ENCODE peak calls at places on chromosomes 3 and 15, in ten cellular contexts. One of them, this sample, is unnamed.

GRCh38 chr3:74089854-74090253 is 465.1 kb upstream of the PDZRN3 start:
- DNase-seq in A549: no peak
- DNase-seq in sigmoid colon: no peak
- DNase-seq in HepG2: no peak
- DNase-seq in stomach: no peak
- DNase-seq in esophagus muscularis mucosa: no peak
- DNase-seq in ovary: no peak
- DNase-seq in tibial nerve: no peak
- DNase-seq in K562: no peak
- DNase-seq in H1: no peak
- DNase-seq in this sample: no peak

GRCh38 chr3:158540066-158540465 is 30.9 kb upstream of the MLF1 start:
- DNase-seq in A549: no peak
- DNase-seq in sigmoid colon: no peak
- DNase-seq in HepG2: no peak
- DNase-seq in stomach: no peak
- DNase-seq in esophagus muscularis mucosa: no peak
- DNase-seq in ovary: no peak
- DNase-seq in tibial nerve: no peak
- DNase-seq in K562: no peak
- DNase-seq in H1: no peak
- DNase-seq in this sample: no peak

GRCh38 chr3:111609700-111610099 is 14.6 kb upstream of the ZBED2 start:
- DNase-seq in A549: no peak
- DNase-seq in sigmoid colon: no peak
- DNase-seq in HepG2: no peak
- DNase-seq in stomach: no peak
- DNase-seq in esophagus muscularis mucosa: no peak
- DNase-seq in ovary: no peak
- DNase-seq in tibial nerve: no peak
- DNase-seq in K562: no peak
- DNase-seq in H1: no peak
- DNase-seq in this sample: no peak

GRCh38 chr3:64593350-64593749 is 94.5 kb downstream of the ADAMTS9 start:
- DNase-seq in A549: no peak
- DNase-seq in sigmoid colon: no peak
- DNase-seq in HepG2: no peak
- DNase-seq in stomach: no peak
- DNase-seq in esophagus muscularis mucosa: no peak
- DNase-seq in ovary: no peak
- DNase-seq in tibial nerve: no peak
- DNase-seq in K562: no peak
- DNase-seq in H1: no peak
- DNase-seq in this sample: no peak

GRCh38 chr15:43383070-43383469 is 12.2 kb downstream of the TUBGCP4 start:
- DNase-seq in A549: no peak
- DNase-seq in sigmoid colon: no peak
- DNase-seq in HepG2: no peak
- DNase-seq in stomach: no peak
- DNase-seq in esophagus muscularis mucosa: no peak
- DNase-seq in ovary: no peak
- DNase-seq in tibial nerve: no peak
- DNase-seq in K562: no peak
- DNase-seq in H1: no peak
- DNase-seq in this sample: no peak

GRCh38 chr15:46452297-46452820 is 817.5 kb downstream of the SQOR start:
- DNase-seq in A549: no peak
- DNase-seq in sigmoid colon: no peak
- DNase-seq in HepG2: no peak
- DNase-seq in stomach: no peak
- DNase-seq in esophagus muscularis mucosa: no peak
- DNase-seq in ovary: no peak
- DNase-seq in tibial nerve: no peak
- DNase-seq in K562: no peak
- DNase-seq in H1: no peak
- DNase-seq in this sample: no peak

GRCh38 chr15:50315814-50316630 is 39.0 kb downstream of the GABPB1 start:
- DNase-seq in A549: peak; percentile 25
- DNase-seq in sigmoid colon: no peak
- DNase-seq in HepG2: peak; percentile 42
- DNase-seq in stomach: no peak
- DNase-seq in esophagus muscularis mucosa: no peak
- DNase-seq in ovary: no peak
- DNase-seq in tibial nerve: no peak
- DNase-seq in K562: peak; percentile 59
- DNase-seq in H1: no peak
- DNase-seq in this sample: no peak

GRCh38 chr3:139533781-139534443 is 5.6 kb downstream of the RBP1 start:
- DNase-seq in A549: no peak
- DNase-seq in sigmoid colon: no peak
- DNase-seq in HepG2: peak; percentile 35
- DNase-seq in stomach: no peak
- DNase-seq in esophagus muscularis mucosa: no peak
- DNase-seq in ovary: peak; percentile 67
- DNase-seq in tibial nerve: no peak
- DNase-seq in K562: peak; percentile 23
- DNase-seq in H1: no peak
- DNase-seq in this sample: peak; percentile 17

DNA sequence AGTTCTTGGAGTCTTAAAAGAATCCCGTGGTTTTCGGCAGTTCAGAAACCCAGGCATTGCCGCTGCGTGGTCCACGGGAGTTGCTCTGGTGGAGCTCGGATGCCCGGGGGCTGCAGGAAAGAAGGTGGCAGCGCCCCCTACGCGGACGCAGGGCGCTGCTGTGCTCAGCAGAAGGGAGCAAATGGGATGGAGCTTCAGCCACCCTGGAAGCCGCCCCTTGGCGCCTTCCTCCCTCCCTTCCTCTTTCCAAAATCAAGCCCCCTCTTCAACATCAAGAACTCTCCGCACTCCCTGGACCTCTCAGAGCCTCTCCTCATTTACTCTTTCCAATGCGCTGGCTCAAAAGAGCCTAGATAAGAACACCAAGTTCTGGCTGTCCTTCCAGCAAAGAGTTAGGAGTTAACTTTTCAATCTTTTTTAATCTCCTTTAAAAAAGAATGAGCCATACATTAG is 880 bp upstream of the CHRNA7 start:
- DNase-seq in A549: peak; percentile 31
- DNase-seq in sigmoid colon: no peak
- DNase-seq in HepG2: no peak
- DNase-seq in stomach: peak; percentile 35
- DNase-seq in esophagus muscularis mucosa: no peak
- DNase-seq in ovary: peak; percentile 50
- DNase-seq in tibial nerve: no peak
- DNase-seq in K562: no peak
- DNase-seq in H1: no peak
- DNase-seq in this sample: peak; percentile 58
- TF ChIP-seq EP300 in A549: no peak
- TF ChIP-seq EP300 in sigmoid colon: no peak
- TF ChIP-seq EP300 in HepG2: no peak
- TF ChIP-seq EP300 in stomach: no peak
- TF ChIP-seq EP300 in esophagus muscularis mucosa: no peak
- TF ChIP-seq EP300 in ovary: no peak
- TF ChIP-seq EP300 in tibial nerve: no peak
- TF ChIP-seq EP300 in K562: no peak
- TF ChIP-seq EP300 in H1: no peak
- TF ChIP-seq EP300 in this sample: no peak

GRCh38 chr3:114005406-114005987 is 50.8 kb downstream of the CCDC191 start:
- DNase-seq in A549: no peak
- DNase-seq in sigmoid colon: no peak
- DNase-seq in HepG2: no peak
- DNase-seq in stomach: no peak
- DNase-seq in esophagus muscularis mucosa: no peak
- DNase-seq in ovary: no peak
- DNase-seq in tibial nerve: no peak
- DNase-seq in K562: no peak
- DNase-seq in H1: no peak
- DNase-seq in this sample: no peak
- TF ChIP-seq CTCF in A549: no peak
- TF ChIP-seq CTCF in sigmoid colon: no peak
- TF ChIP-seq CTCF in HepG2: no peak
- TF ChIP-seq CTCF in stomach: no peak
- TF ChIP-seq CTCF in esophagus muscularis mucosa: no peak
- TF ChIP-seq CTCF in ovary: no peak
- TF ChIP-seq CTCF in tibial nerve: no peak
- TF ChIP-seq CTCF in K562: no peak
- TF ChIP-seq CTCF in H1: no peak
- TF ChIP-seq CTCF in this sample: no peak

DNA sequence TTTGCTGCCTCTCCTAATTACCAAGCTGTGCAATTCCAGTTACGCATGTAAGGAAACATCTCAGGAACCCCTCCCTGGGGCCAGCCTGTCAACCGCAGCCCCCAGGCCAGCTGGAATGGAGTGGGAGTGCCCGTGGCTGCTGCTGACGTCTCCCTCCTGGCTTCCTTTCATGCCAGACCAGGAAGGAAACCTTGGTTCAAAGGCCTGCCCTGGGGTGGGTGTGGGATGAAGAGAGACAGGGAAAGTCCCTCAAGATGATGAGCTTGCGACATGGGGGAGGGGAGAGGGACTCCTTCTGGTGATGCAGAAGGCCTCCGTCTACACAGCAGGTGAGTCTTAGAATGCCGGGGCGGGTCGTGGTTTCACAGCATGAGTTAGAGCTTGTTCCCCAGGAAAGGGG is 11.4 kb upstream of the CYP11A1 start:
- DNase-seq in A549: no peak
- DNase-seq in sigmoid colon: no peak
- DNase-seq in HepG2: no peak
- DNase-seq in stomach: no peak
- DNase-seq in esophagus muscularis mucosa: no peak
- DNase-seq in ovary: no peak
- DNase-seq in tibial nerve: no peak
- DNase-seq in K562: no peak
- DNase-seq in H1: no peak
- DNase-seq in this sample: no peak
- TF ChIP-seq EP300 in A549: no peak
- TF ChIP-seq EP300 in sigmoid colon: no peak
- TF ChIP-seq EP300 in HepG2: no peak
- TF ChIP-seq EP300 in stomach: no peak
- TF ChIP-seq EP300 in esophagus muscularis mucosa: no peak
- TF ChIP-seq EP300 in ovary: no peak
- TF ChIP-seq EP300 in tibial nerve: no peak
- TF ChIP-seq EP300 in K562: no peak
- TF ChIP-seq EP300 in H1: no peak
- TF ChIP-seq EP300 in this sample: no peak

GRCh38 chr3:146747051-146747450 is 141.9 kb upstream of the PLSCR5 start:
- DNase-seq in A549: no peak
- DNase-seq in sigmoid colon: no peak
- DNase-seq in HepG2: no peak
- DNase-seq in stomach: no peak
- DNase-seq in esophagus muscularis mucosa: no peak
- DNase-seq in ovary: no peak
- DNase-seq in tibial nerve: no peak
- DNase-seq in K562: no peak
- DNase-seq in H1: no peak
- DNase-seq in this sample: no peak

GRCh38 chr3:146750196-146750595 is 145.1 kb upstream of the PLSCR5 start:
- DNase-seq in A549: no peak
- DNase-seq in sigmoid colon: no peak
- DNase-seq in HepG2: no peak
- DNase-seq in stomach: no peak
- DNase-seq in esophagus muscularis mucosa: no peak
- DNase-seq in ovary: no peak
- DNase-seq in tibial nerve: no peak
- DNase-seq in K562: no peak
- DNase-seq in H1: no peak
- DNase-seq in this sample: no peak

GRCh38 chr3:146746190-146746589 is 141.0 kb upstream of the PLSCR5 start:
- DNase-seq in A549: no peak
- DNase-seq in sigmoid colon: no peak
- DNase-seq in HepG2: no peak
- DNase-seq in stomach: no peak
- DNase-seq in esophagus muscularis mucosa: no peak
- DNase-seq in ovary: no peak
- DNase-seq in tibial nerve: no peak
- DNase-seq in K562: no peak
- DNase-seq in H1: no peak
- DNase-seq in this sample: no peak

GRCh38 chr3:146747928-146748327 is 142.8 kb upstream of the PLSCR5 start:
- DNase-seq in A549: no peak
- DNase-seq in sigmoid colon: no peak
- DNase-seq in HepG2: no peak
- DNase-seq in stomach: no peak
- DNase-seq in esophagus muscularis mucosa: no peak
- DNase-seq in ovary: no peak
- DNase-seq in tibial nerve: no peak
- DNase-seq in K562: no peak
- DNase-seq in H1: no peak
- DNase-seq in this sample: no peak
- TF ChIP-seq CTCF in A549: no peak
- TF ChIP-seq CTCF in sigmoid colon: peak; percentile 31
- TF ChIP-seq CTCF in HepG2: peak; percentile 4
- TF ChIP-seq CTCF in stomach: no peak
- TF ChIP-seq CTCF in esophagus muscularis mucosa: peak; percentile 20
- TF ChIP-seq CTCF in ovary: no peak
- TF ChIP-seq CTCF in tibial nerve: no peak
- TF ChIP-seq CTCF in K562: no peak
- TF ChIP-seq CTCF in H1: no peak
- TF ChIP-seq CTCF in this sample: peak; percentile 8

This sample was measured in upper lobe of left lung.